ENCODE peak calls at places on chromosomes 2 and 18, in six cellular contexts. One of them, this sample, is unnamed.
A peak's percentile ranks its signal among the peaks of the same experiment; 100 is the strongest.

GRCh38 chr18:34122724-34123334 is 101.9 kb downstream of the NOL4 start:
- DNase-seq in ELF-1: peak; percentile 39
- DNase-seq in Daoy: peak; percentile 42
- DNase-seq in anterior cingulate cortex: no peak
- DNase-seq in HTR-8/SVneo: no peak
- DNase-seq in AG09309: peak; percentile 11
- DNase-seq in this sample: peak; percentile 0

GRCh38 chr2:72921088-72921851 is 4.0 kb downstream of the EMX1 start:
- DNase-seq in ELF-1: no peak
- DNase-seq in Daoy: no peak
- DNase-seq in AG09309: no peak
- DNase-seq in anterior cingulate cortex: no peak
- DNase-seq in HTR-8/SVneo: no peak
- DNase-seq in this sample: no peak

GRCh38 chr18:26565514-26565913 is 17.2 kb upstream of the KCTD1 start:
- DNase-seq in ELF-1: no peak
- DNase-seq in AG09309: no peak
- DNase-seq in HTR-8/SVneo: no peak
- DNase-seq in Daoy: no peak
- DNase-seq in anterior cingulate cortex: no peak
- DNase-seq in this sample: no peak

GRCh38 chr18:12314586-12315305 is 6.7 kb downstream of the TUBB6 start:
- DNase-seq in AG09309: no peak
- DNase-seq in HTR-8/SVneo: no peak
- DNase-seq in ELF-1: no peak
- DNase-seq in Daoy: no peak
- DNase-seq in anterior cingulate cortex: no peak
- DNase-seq in this sample: no peak

GRCh38 chr2:158025263-158025996 is 76.2 kb upstream of the UPP2 start:
- DNase-seq in Daoy: peak; percentile 16
- DNase-seq in anterior cingulate cortex: no peak
- DNase-seq in AG09309: peak; percentile 68
- DNase-seq in ELF-1: no peak
- DNase-seq in HTR-8/SVneo: no peak
- DNase-seq in this sample: no peak

GRCh38 chr2:40332096-40332826 is 119.6 kb downstream of the SLC8A1 start:
- DNase-seq in HTR-8/SVneo: peak; percentile 56
- DNase-seq in ELF-1: no peak
- DNase-seq in AG09309: no peak
- DNase-seq in anterior cingulate cortex: no peak
- DNase-seq in Daoy: peak; percentile 13
- DNase-seq in this sample: no peak

GRCh38 chr2:241774419-241775222 is 2.0 kb upstream of the GAL3ST2 start:
- DNase-seq in Daoy: peak; percentile 85
- DNase-seq in ELF-1: no peak
- DNase-seq in AG09309: peak; percentile 34
- DNase-seq in anterior cingulate cortex: no peak
- DNase-seq in HTR-8/SVneo: no peak
- DNase-seq in this sample: peak; percentile 97

GRCh38 chr2:219959471-219959870 is 332.0 kb downstream of the SLC4A3 start:
- DNase-seq in anterior cingulate cortex: no peak
- DNase-seq in ELF-1: no peak
- DNase-seq in HTR-8/SVneo: no peak
- DNase-seq in AG09309: no peak
- DNase-seq in Daoy: no peak
- DNase-seq in this sample: no peak

GRCh38 chr18:48053881-48054586 is 123.6 kb upstream of the SMAD2 start:
- DNase-seq in HTR-8/SVneo: no peak
- DNase-seq in anterior cingulate cortex: no peak
- DNase-seq in Daoy: no peak
- DNase-seq in AG09309: no peak
- DNase-seq in ELF-1: peak; percentile 67
- DNase-seq in this sample: no peak